ENCODE peak calls at places on chromosomes 13 and 19, in four cellular contexts. X, M, R and J are unnamed samples.

GRCh38 chr13:58712191-58712590 is 1080.6 kb downstream of the PCDH17 start:
- DNase-seq in X (no peak), M (no peak), R (no peak), J (no peak)

GRCh38 chr19:1396768-1397679 is 4.3 kb downstream of the GAMT start:
- DNase-seq in M (no peak), R (no peak), X (peak; percentile 38), J (no peak)

GRCh38 chr19:40726279-40726678 is 9.4 kb downstream of the ITPKC start:
- DNase-seq in M (no peak), X (no peak), R (no peak), J (no peak)

GRCh38 chr19:45506246-45506990 is 861 bp upstream of the VASP start:
- DNase-seq in R (peak; percentile 99), X (peak; percentile 96), M (peak; percentile 99), J (peak; percentile 97)

GRCh38 chr13:41455725-41456419 is 1.5 kb upstream of the RGCC start:
- DNase-seq in X (no peak), R (no peak), M (no peak), J (no peak)

GRCh38 chr19:49506575-49507105 is 5.8 kb upstream of the FCGRT start:
- DNase-seq in M (peak; percentile 73), X (peak; percentile 57), R (peak; percentile 76), J (no peak)

GRCh38 chr19:18266863-18267686 is 7.2 kb downstream of the IQCN start:
- DNase-seq in M (no peak), R (no peak), X (no peak), J (no peak)

GRCh38 chr13:32587774-32588165 is 1.5 kb downstream of the PDS5B start:
- DNase-seq in X (peak; percentile 53), M (no peak), R (no peak), J (no peak)

GRCh38 chr13:30847697-30848307 is 58.3 kb upstream of the MEDAG start:
- DNase-seq in X (peak; percentile 99), R (no peak), M (no peak), J (peak; percentile 86)

GRCh38 chr19:54426291-54426918 is 11.1 kb downstream of the TTYH1 start:
- DNase-seq in X (no peak), R (peak; percentile 65), M (no peak), J (no peak)

GRCh38 chr13:41505209-41505835 is 48.0 kb downstream of the RGCC start:
- DNase-seq in X (peak; percentile 94), M (no peak), R (peak; percentile 96), J (peak; percentile 40)

GRCh38 chr13:23786607-23787006 is 102.6 kb downstream of the MIPEP start:
- DNase-seq in X (no peak), M (no peak), R (no peak), J (no peak)

GRCh38 chr13:27997904-27998522 is 9.5 kb upstream of the URAD start:
- DNase-seq in R (peak; percentile 37), X (peak; percentile 71), M (peak; percentile 40), J (peak; percentile 55)

GRCh38 chr13:112260108-112261055 is 115.8 kb upstream of the SPACA7 start:
- DNase-seq in M (no peak), X (no peak), R (no peak), J (no peak)

GRCh38 chr19:46134527-46134926 is 10.0 kb upstream of the IGFL3 start:
- DNase-seq in R (peak; percentile 72), M (no peak), X (no peak), J (no peak)

GRCh38 chr19:55451522-55452380 is 8.7 kb upstream of the SHISA7 start:
- DNase-seq in R (no peak), M (no peak), X (peak; percentile 37), J (no peak)

GRCh38 chr13:51628059-51628852 is 44.0 kb downstream of the WDFY2 start:
- DNase-seq in X (no peak), M (no peak), R (peak; percentile 27), J (no peak)

GRCh38 chr13:110563463-110563774 is 1.9 kb upstream of the RAB20 start:
- DNase-seq in R (no peak), X (no peak), M (peak; percentile 35), J (no peak)
- H3K9me3 ChIP-seq in R (no peaks in the 10 kb centered on the region), X (no peaks in the 10 kb centered on the region), M (no peaks in the 10 kb centered on the region), J (no peaks in the 10 kb centered on the region)

GRCh38 chr19:13302521-13303270 is 152.5 kb downstream of the IER2 start:
- DNase-seq in R (no peak), M (no peak), X (peak; percentile 22), J (peak; percentile 91)

GRCh38 chr19:13299838-13300237 is 149.6 kb downstream of the IER2 start:
- DNase-seq in R (no peak), M (no peak), X (no peak), J (no peak)

GRCh38 chr19:13298565-13299481 is 148.6 kb downstream of the IER2 start:
- DNase-seq in X (no peak), M (no peak), R (no peak), J (no peak)

GRCh38 chr19:13301627-13302334 is 151.6 kb downstream of the IER2 start:
- DNase-seq in M (no peak), R (no peak), X (no peak), J (no peak)

GRCh38 chr19:13300421-13301030 is 150.3 kb downstream of the IER2 start:
- DNase-seq in M (no peak), R (no peak), X (no peak), J (no peak)
- H3K27me3 ChIP-seq in M (peaks cover 51% of the 10 kb centered on the region), R (no peaks in the 10 kb centered on the region), X (no peaks in the 10 kb centered on the region), J (no peaks in the 10 kb centered on the region)

GRCh38 chr19:6287269-6287885 is 7.6 kb upstream of the MLLT1 start:
- DNase-seq in R (no peak), X (peak; percentile 25), M (no peak), J (no peak)

GRCh38 chr19:6288737-6289136 is 9.0 kb upstream of the MLLT1 start:
- DNase-seq in M (no peak), R (no peak), X (no peak), J (no peak)

GRCh38 chr19:6297202-6297601 is 17.4 kb upstream of the MLLT1 start:
- DNase-seq in R (no peak), X (no peak), M (no peak), J (no peak)

GRCh38 chr19:6286676-6287075 is 6.9 kb upstream of the MLLT1 start:
- DNase-seq in R (no peak), M (no peak), X (no peak), J (no peak)

GRCh38 chr19:6292006-6292405 is 12.2 kb upstream of the MLLT1 start:
- DNase-seq in X (no peak), R (no peak), M (no peak), J (no peak)
- H3K9me3 ChIP-seq in X (no peaks in the 10 kb centered on the region), R (peaks cover 41% of the 10 kb centered on the region), M (peaks cover 40% of the 10 kb centered on the region), J (peaks cover 2% of the 10 kb centered on the region)

DNA sequence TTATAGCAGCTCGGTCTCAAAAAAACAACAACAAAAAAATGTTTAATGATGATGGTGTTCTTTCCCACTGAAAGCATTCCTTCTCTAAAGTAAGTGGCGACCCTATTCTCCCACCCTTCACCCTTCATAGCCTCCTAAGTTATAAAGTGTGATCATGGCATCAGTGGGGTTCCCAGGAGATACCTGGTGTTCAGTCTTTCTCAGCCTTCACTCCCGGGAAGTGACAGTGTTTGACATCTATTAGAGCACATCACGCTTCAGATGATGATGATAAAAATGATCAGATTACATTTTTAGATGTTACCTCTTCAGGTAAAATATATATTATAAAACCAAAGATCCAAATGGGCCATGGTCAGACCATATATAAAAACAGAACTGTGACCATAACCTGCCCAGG is 51.0 kb downstream of the TGDS start:
- DNase-seq in X (no peak), R (no peak), M (no peak), J (no peak)
- H3K27me3 ChIP-seq in X (no peaks in the 10 kb centered on the region), R (no peaks in the 10 kb centered on the region), M (no peaks in the 10 kb centered on the region), J (peaks cover 7% of the 10 kb centered on the region)